ENCODE peak calls at places on chromosomes 5 and 9, in six cellular contexts. One of them, this sample, is unnamed.

GRCh38 chr9:15999422-16000339 is 446.8 kb downstream of the CCDC171 start:
- DNase-seq in NCI-H2081: no peak
- DNase-seq in RCC 7860: peak
- DNase-seq in HepG2: no peak
- DNase-seq in NCI-H510A treated with DMSO at 0.1 percent for 48 hours: no peak
- DNase-seq in Caco-2: no peak
- DNase-seq in this sample: no peak

GRCh38 chr5:145704724-145705123 is 130.4 kb downstream of the PRELID2 start:
- DNase-seq in NCI-H2081: no peak
- DNase-seq in RCC 7860: no peak
- DNase-seq in HepG2: no peak
- DNase-seq in NCI-H510A treated with DMSO at 0.1 percent for 48 hours: no peak
- DNase-seq in Caco-2: no peak
- DNase-seq in this sample: no peak

GRCh38 chr9:135147938-135148337 is 60.5 kb downstream of the OLFM1 start:
- DNase-seq in NCI-H2081: no peak
- DNase-seq in RCC 7860: no peak
- DNase-seq in HepG2: no peak
- DNase-seq in NCI-H510A treated with DMSO at 0.1 percent for 48 hours: no peak
- DNase-seq in Caco-2: no peak
- DNase-seq in this sample: no peak

GRCh38 chr9:134138292-134138691 is 2.4 kb downstream of the WDR5 start:
- DNase-seq in NCI-H2081: no peak
- DNase-seq in RCC 7860: no peak
- DNase-seq in HepG2: no peak
- DNase-seq in NCI-H510A treated with DMSO at 0.1 percent for 48 hours: no peak
- DNase-seq in Caco-2: no peak
- DNase-seq in this sample: no peak

GRCh38 chr5:80343067-80343466 is 23.3 kb downstream of the SPZ1 start:
- DNase-seq in NCI-H2081: no peak
- DNase-seq in RCC 7860: no peak
- DNase-seq in HepG2: no peak
- DNase-seq in NCI-H510A treated with DMSO at 0.1 percent for 48 hours: no peak
- DNase-seq in Caco-2: no peak
- DNase-seq in this sample: no peak

GRCh38 chr9:16368425-16369087 is 501.9 kb downstream of the BNC2 start:
- DNase-seq in NCI-H2081: no peak
- DNase-seq in RCC 7860: peak
- DNase-seq in HepG2: no peak
- DNase-seq in NCI-H510A treated with DMSO at 0.1 percent for 48 hours: no peak
- DNase-seq in Caco-2: no peak
- DNase-seq in this sample: peak

GRCh38 chr5:120219988-120220387 is 244.1 kb upstream of the PRR16 start:
- DNase-seq in NCI-H2081: no peak
- DNase-seq in RCC 7860: no peak
- DNase-seq in HepG2: no peak
- DNase-seq in NCI-H510A treated with DMSO at 0.1 percent for 48 hours: no peak
- DNase-seq in Caco-2: no peak
- DNase-seq in this sample: no peak

GRCh38 chr5:10162468-10162867 is 87.2 kb downstream of the ATPSCKMT start:
- DNase-seq in NCI-H2081: no peak
- DNase-seq in RCC 7860: no peak
- DNase-seq in HepG2: no peak
- DNase-seq in NCI-H510A treated with DMSO at 0.1 percent for 48 hours: no peak
- DNase-seq in Caco-2: no peak
- DNase-seq in this sample: no peak

GRCh38 chr5:176533390-176533789 is 3.8 kb downstream of the RNF44 start:
- DNase-seq in NCI-H2081: no peak
- DNase-seq in RCC 7860: no peak
- DNase-seq in HepG2: no peak
- DNase-seq in NCI-H510A treated with DMSO at 0.1 percent for 48 hours: no peak
- DNase-seq in Caco-2: no peak
- DNase-seq in this sample: no peak

GRCh38 chr9:36207016-36207415 is 16.3 kb downstream of the CLTA start:
- DNase-seq in NCI-H2081: no peak
- DNase-seq in RCC 7860: peak
- DNase-seq in HepG2: no peak
- DNase-seq in NCI-H510A treated with DMSO at 0.1 percent for 48 hours: no peak
- DNase-seq in Caco-2: no peak
- DNase-seq in this sample: no peak

GRCh38 chr5:177142778-177143177 is 9.2 kb downstream of the NSD1 start:
- DNase-seq in NCI-H2081: no peak
- DNase-seq in RCC 7860: no peak
- DNase-seq in HepG2: no peak
- DNase-seq in NCI-H510A treated with DMSO at 0.1 percent for 48 hours: no peak
- DNase-seq in Caco-2: no peak
- DNase-seq in this sample: no peak

GRCh38 chr9:93950619-93951601 is 4.2 kb downstream of the BARX1 start:
- DNase-seq in NCI-H2081: no peak
- DNase-seq in RCC 7860: no peak
- DNase-seq in HepG2: no peak
- DNase-seq in NCI-H510A treated with DMSO at 0.1 percent for 48 hours: no peak
- DNase-seq in Caco-2: no peak
- DNase-seq in this sample: no peak

GRCh38 chr5:35640623-35641022 is 23.0 kb downstream of the SPEF2 start:
- DNase-seq in NCI-H2081: no peak
- DNase-seq in RCC 7860: no peak
- DNase-seq in HepG2: no peak
- DNase-seq in NCI-H510A treated with DMSO at 0.1 percent for 48 hours: no peak
- DNase-seq in Caco-2: no peak
- DNase-seq in this sample: no peak

GRCh38 chr9:20209421-20210340 is 412.6 kb downstream of the MLLT3 start:
- DNase-seq in NCI-H2081: no peak
- DNase-seq in RCC 7860: no peak
- DNase-seq in HepG2: no peak
- DNase-seq in NCI-H510A treated with DMSO at 0.1 percent for 48 hours: no peak
- DNase-seq in Caco-2: no peak
- DNase-seq in this sample: no peak

GRCh38 chr5:1950096-1950707 is 67.5 kb upstream of the IRX4 start:
- DNase-seq in NCI-H2081: no peak
- DNase-seq in RCC 7860: no peak
- DNase-seq in HepG2: no peak
- DNase-seq in NCI-H510A treated with DMSO at 0.1 percent for 48 hours: no peak
- DNase-seq in Caco-2: no peak
- DNase-seq in this sample: no peak

This sample was measured in NCI-H2029.